ENCODE peak calls at places on chromosomes 5 and 9, in seven cellular contexts. H is mesendoderm, K is neuronal stem cell, I is trophoblast cell, L is mesenchymal stem cell, P is H9, F is IMR-90. O is an unnamed sample.

GRCh38 chr5:151121095-151121494 is 36.5 kb downstream of the ANXA6 start:
- DNase-seq in K (no peak), H (no peak), F (no peak), I (no peak), P (no peak), L (no peak), O (no peak)

GRCh38 chr9:126126012-126126411 is 200.6 kb upstream of the MVB12B start:
- DNase-seq in F (no peak), I (no peak), P (no peak), K (no peak), L (no peak), H (no peak), O (peak)

GRCh38 chr5:96896285-96896711 is 20.0 kb downstream of the ERAP2 start:
- DNase-seq in I (no peak), F (no peak), L (no peak), H (no peak), K (no peak), P (no peak), O (no peak)

GRCh38 chr5:175539936-175540335 is 61.6 kb downstream of the SFXN1 start:
- DNase-seq in F (no peak), K (no peak), H (peak), I (no peak), P (no peak), L (no peak), O (no peak)

GRCh38 chr9:112820886-112821285 is 69.8 kb downstream of the SLC46A2 start:
- DNase-seq in F (peak), I (no peak), K (no peak), L (no peak), P (no peak), H (no peak), O (no peak)

GRCh38 chr9:127968717-127969383 is 11.9 kb downstream of the EEIG1 start:
- DNase-seq in P (no peak), I (peak), F (peak), H (peak), K (no peak), L (peak), O (no peak)

GRCh38 chr9:129839324-129840023 is 4.2 kb downstream of the USP20 start:
- DNase-seq in I (no peak), F (no peak), L (no peak), H (no peak), P (no peak), K (no peak), O (no peak)

GRCh38 chr5:179343902-179344300 is 1.4 kb downstream of the ADAMTS2 start:
- DNase-seq in K (peak), H (peak), I (peak), P (peak), F (peak), L (peak), O (peak)

GRCh38 chr5:96718635-96719077 is 56.5 kb downstream of the CAST start:
- DNase-seq in F (no peak), K (no peak), H (no peak), P (no peak), I (no peak), L (no peak), O (no peak)

GRCh38 chr5:128101676-128102075 is 18.1 kb downstream of the SLC12A2 start:
- DNase-seq in L (no peak), H (peak), P (no peak), F (no peak), I (peak), K (no peak), O (no peak)

GRCh38 chr9:136808075-136808780 is 480 bp downstream of the RABL6 start:
- DNase-seq in F (no peak), K (no peak), L (peak), I (peak), H (no peak), P (peak), O (no peak)

GRCh38 chr9:76676857-76677256 is 87.4 kb upstream of the PCA3 start:
- DNase-seq in F (no peak), I (no peak), L (no peak), K (no peak), H (no peak), P (no peak), O (no peak)

GRCh38 chr5:154095819-154096380 is 57.1 kb downstream of the MFAP3 start:
- DNase-seq in P (no peak), I (no peak), L (no peak), H (no peak), K (no peak), F (no peak), O (no peak)

GRCh38 chr5:14665949-14666741 is 1.6 kb downstream of the OTULIN start:
- DNase-seq in P (no peak), F (peak), L (peak), I (peak), H (peak), K (no peak), O (no peak)

GRCh38 chr5:138338411-138339085 is 482 bp downstream of the FAM53C start:
- DNase-seq in F (no peak), H (peak), P (no peak), I (no peak), K (no peak), L (peak), O (peak)

GRCh38 chr5:141508440-141508807 is 19.5 kb downstream of the PCDHGC5 start:
- DNase-seq in L (no peak), K (no peak), H (no peak), I (no peak), F (no peak), P (no peak), O (no peak)

GRCh38 chr5:139243425-139243965 is 45.3 kb upstream of the SIL1 start:
- DNase-seq in K (no peak), I (no peak), H (no peak), L (no peak), P (no peak), F (peak), O (no peak)

GRCh38 chr5:10320793-10321192 is 13.1 kb upstream of the CMBL start:
- DNase-seq in F (no peak), K (no peak), P (no peak), L (no peak), H (no peak), I (no peak), O (no peak)

GRCh38 chr5:133225671-133226152 is 173.9 kb downstream of the HSPA4 start:
- DNase-seq in I (no peak), F (peak), P (no peak), H (no peak), L (peak), K (no peak), O (no peak)

GRCh38 chr5:140318778-140319177 is 15.9 kb upstream of the PFDN1 start:
- DNase-seq in L (no peak), H (no peak), F (no peak), P (no peak), I (no peak), K (no peak), O (no peak)

GRCh38 chr5:171579849-171580505 is 160.5 kb downstream of the FGF18 start:
- DNase-seq in K (no peak), I (no peak), H (no peak), F (no peak), L (no peak), P (no peak), O (no peak)

GRCh38 chr5:60519372-60519771 is 180.6 kb downstream of the DEPDC1B start:
- DNase-seq in F (no peak), L (no peak), H (no peak), P (no peak), K (no peak), I (no peak), O (no peak)

GRCh38 chr5:39231705-39232525 is 12.6 kb upstream of the FYB1 start:
- DNase-seq in F (no peak), I (no peak), H (no peak), K (no peak), L (no peak), P (no peak), O (no peak)

GRCh38 chr5:20536813-20537212 is 548.8 kb upstream of the CDH18 start:
- DNase-seq in I (no peak), P (no peak), F (no peak), L (no peak), H (no peak), K (no peak), O (no peak)

GRCh38 chr5:20286512-20286911 is 298.5 kb upstream of the CDH18 start:
- DNase-seq in F (peak), L (no peak), P (no peak), I (no peak), H (no peak), K (no peak), O (no peak)

GRCh38 chr9:97849980-97850379 is 3.0 kb upstream of the FOXE1 start:
- DNase-seq in L (no peak), F (no peak), P (no peak), K (no peak), H (no peak), I (no peak), O (no peak)

GRCh38 chr9:86445636-86446035 is 91.4 kb upstream of the TUT7 start:
- DNase-seq in F (peak), K (no peak), P (no peak), I (no peak), L (peak), H (no peak), O (no peak)
- H3K18ac ChIP-seq in F (no peak), K (no peak), P (no peak), I (no peak), L (no peak), H (no peak), O (no peak)

GRCh38 chr5:11547140-11547539 is 357.1 kb downstream of the CTNND2 start:
- DNase-seq in P (no peak), H (no peak), I (no peak), K (no peak), F (no peak), L (no peak), O (no peak)

GRCh38 chr5:11547730-11548129 is 356.5 kb downstream of the CTNND2 start:
- DNase-seq in P (no peak), F (no peak), K (no peak), L (no peak), I (no peak), H (no peak), O (no peak)
- H3K18ac ChIP-seq in P (no peak), F (no peak), K (no peak), L (no peak), I (no peak), H (no peak), O (no peak)

GRCh38 chr9:91937727-91938126 is 12.3 kb downstream of the ROR2 start:
- DNase-seq in L (no peak), K (no peak), F (no peak), P (no peak), I (no peak), H (no peak), O (no peak)

GRCh38 chr9:91935066-91935729 is 14.8 kb downstream of the ROR2 start:
- DNase-seq in L (no peak), H (peak), P (no peak), K (no peak), F (no peak), I (no peak), O (no peak)

GRCh38 chr9:91939953-91940352 is 10.1 kb downstream of the ROR2 start:
- DNase-seq in P (no peak), I (no peak), F (no peak), L (no peak), K (no peak), H (peak), O (no peak)

GRCh38 chr9:91935805-91936204 is 14.2 kb downstream of the ROR2 start:
- DNase-seq in H (no peak), F (no peak), I (no peak), K (no peak), P (no peak), L (no peak), O (no peak)

DNA sequence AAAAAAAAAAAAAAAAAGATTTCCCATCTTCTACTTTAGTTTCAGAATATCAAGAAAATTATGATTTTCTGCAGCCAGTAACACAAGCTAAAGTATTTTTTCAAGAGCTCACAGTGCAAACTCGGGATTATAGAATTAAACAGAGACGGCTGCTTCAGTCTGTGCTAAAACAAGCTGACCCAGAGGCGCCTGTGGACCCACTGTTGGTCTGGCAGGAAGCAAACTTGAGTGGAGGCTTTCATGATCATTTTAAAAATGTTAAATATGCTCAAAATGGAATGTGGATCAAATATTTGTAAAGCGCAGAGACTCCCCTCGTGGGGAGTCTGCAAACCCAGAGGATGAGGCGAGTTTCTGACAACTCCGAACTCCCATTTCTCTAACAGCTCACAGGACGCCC is 13.0 kb downstream of the ROR2 start:
- DNase-seq in P (no peak), F (no peak), H (no peak), L (no peak), K (no peak), I (no peak), O (no peak)
- H3K18ac ChIP-seq in P (no peak), F (no peak), H (peak), L (no peak), K (no peak), I (no peak), O (no peak)

DNA sequence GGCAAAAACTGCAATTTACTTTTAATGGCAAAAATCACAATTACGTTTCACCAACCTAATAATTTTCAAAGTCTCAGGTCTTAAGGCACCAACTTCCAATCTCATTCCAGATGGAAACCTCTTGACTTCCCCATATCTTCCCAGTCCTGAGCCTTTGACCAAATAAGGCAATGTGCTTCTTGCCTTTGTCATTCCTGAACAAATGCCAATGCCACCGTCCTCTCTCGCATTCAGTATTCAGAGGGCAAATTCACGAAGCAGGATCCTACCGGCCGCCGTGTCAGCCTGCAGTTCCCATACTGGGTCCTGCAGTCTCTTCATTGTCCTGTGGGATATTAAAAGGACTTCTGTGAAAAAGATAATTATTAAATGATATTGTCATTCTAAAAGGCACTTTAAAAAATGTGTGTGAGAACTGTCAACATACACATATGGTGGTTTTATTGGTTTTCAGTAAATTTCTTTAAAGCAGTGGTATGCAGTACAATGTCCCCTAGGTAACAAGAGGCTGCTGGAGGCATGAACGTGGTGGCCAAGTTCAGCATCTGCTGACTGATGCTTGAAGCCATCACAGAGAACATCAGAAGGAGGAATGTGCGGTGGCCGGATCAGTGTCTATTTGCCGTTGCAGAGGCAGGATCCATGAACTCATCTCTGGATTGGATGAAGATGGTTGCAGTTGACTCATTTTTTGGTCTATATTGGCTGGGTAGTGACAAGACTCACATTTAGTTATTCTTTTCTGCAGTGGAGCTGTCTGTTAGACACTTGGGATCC is 101.4 kb upstream of the IRX4 start:
- DNase-seq in F (no peak), H (peak), L (no peak), I (no peak), P (no peak), K (no peak), O (no peak)
- H3K18ac ChIP-seq in F (no peak), H (no peak), L (no peak), I (no peak), P (peak), K (no peak), O (no peak)

DNA sequence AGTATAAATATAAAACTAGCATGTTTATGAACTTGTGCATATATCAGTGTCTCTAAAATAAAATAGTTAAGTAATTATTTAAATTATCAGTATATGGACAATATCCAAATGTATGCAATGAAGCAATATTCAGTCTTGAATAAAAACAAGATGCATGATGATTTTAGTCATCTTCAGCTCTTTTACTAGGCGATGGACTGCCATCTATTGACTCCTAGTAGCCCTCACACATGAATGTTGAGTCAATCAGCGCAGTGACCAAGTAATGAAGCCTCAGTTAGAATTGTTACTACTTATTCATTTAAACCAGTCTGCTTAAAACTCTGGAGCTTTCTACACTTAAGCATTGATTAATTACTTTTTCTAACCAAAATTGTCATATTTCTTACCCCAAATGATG is 92.9 kb upstream of the GRHPR start:
- DNase-seq in H (peak), P (no peak), K (no peak), I (peak), L (peak), F (peak), O (no peak)
- H3K18ac ChIP-seq in H (no peak), P (no peak), K (no peak), I (no peak), L (no peak), F (no peak), O (no peak)

DNA sequence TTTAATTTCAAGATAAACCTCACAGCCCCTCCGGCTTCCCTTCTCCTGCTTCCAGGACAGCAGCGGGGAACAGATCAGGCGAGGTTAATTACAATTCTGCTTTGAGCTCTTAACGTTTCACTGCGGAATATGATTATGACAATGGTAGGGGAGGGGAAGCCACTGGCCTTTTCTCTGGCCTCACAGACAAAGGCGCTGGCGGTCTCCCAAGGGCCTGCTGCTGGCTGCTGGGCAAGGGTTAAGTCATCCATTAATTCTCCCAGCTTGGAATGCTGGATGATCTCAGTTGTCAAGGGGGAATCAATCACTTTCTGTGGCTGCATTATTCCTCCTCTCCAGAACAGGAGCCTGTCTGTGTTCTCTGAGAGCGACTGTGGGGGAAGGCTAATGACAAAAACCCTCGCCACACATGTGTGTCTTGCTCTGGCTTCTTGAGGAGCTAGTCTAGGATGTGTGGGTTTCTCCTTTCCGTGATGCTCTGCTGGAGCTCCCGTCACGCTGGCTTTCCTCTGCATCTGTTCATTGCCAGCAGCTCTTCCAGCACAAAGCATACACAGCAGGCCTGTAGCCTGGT is 82.7 kb downstream of the DCP2 start:
- DNase-seq in F (peak), I (no peak), P (peak), K (no peak), L (peak), H (no peak), O (no peak)
- H3K18ac ChIP-seq in F (peak), I (peak), P (no peak), K (peak), L (peak), H (no peak), O (no peak)

GRCh38 chr9:79115176-79115575 is 456.6 kb upstream of the TLE4 start:
- DNase-seq in L (no peak), F (no peak), I (no peak), K (no peak), P (no peak), H (no peak), O (no peak)
- H3K18ac ChIP-seq in L (no peak), F (no peak), I (no peak), K (no peak), P (no peak), H (no peak), O (no peak)

DNA sequence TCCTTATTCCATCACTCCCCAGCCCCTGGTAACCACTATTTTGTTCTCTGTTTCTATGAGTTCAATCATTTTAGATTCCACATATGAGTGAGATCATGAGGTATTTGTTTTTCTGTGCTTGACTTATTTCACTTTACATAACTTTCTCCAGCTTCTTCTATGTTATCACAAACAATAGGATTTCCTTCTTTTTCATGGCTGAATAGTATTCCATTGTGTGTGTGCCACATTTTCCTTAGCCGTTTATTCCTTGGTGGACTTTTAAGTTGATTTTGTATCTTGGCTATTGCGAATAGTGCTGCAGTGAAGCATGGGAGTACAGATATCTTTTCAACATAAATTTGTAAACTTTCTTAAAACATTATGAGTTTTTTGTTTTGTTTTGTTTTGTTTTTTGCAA is 15.1 kb downstream of the SYK start:
- DNase-seq in H (no peak), L (no peak), K (no peak), P (no peak), F (no peak), I (no peak), O (no peak)
- H3K18ac ChIP-seq in H (no peak), L (no peak), K (no peak), P (no peak), F (no peak), I (no peak), O (no peak)

GRCh38 chr9:110457245-110457644 is 119.6 kb upstream of the TXNDC8 start:
- DNase-seq in F (no peak), H (no peak), L (no peak), K (no peak), I (no peak), P (no peak), O (no peak)
- H3K18ac ChIP-seq in F (no peak), H (no peak), L (no peak), K (no peak), I (no peak), P (no peak), O (no peak)

GRCh38 chr5:169037478-169037877 is 263.5 kb downstream of the SLIT3 start:
- DNase-seq in P (no peak), K (no peak), H (no peak), L (no peak), F (no peak), I (no peak), O (no peak)
- H3K18ac ChIP-seq in P (no peak), K (peak), H (no peak), L (no peak), F (no peak), I (no peak), O (no peak)

O was measured in H1.